ENCODE peak calls at places on chromosomes 6 and 20, in nine cellular contexts. J, W, K, F, A, N, L, O and S are unnamed samples.

GRCh38 chr20:47318596-47319516 is 37.6 kb downstream of the ZMYND8 start:
- DNase-seq in A (no peak), F (peak), N (no peak), L (peak), K (no peak), J (no peak), W (no peak), O (peak), S (peak)

GRCh38 chr6:5083813-5084191 is 1.3 kb upstream of the PPP1R3G start:
- DNase-seq in K (no peak), J (no peak), W (no peak), F (no peak), O (no peak), N (no peak), L (no peak), A (no peak), S (no peak)

GRCh38 chr6:140480852-140481251 is 1106.4 kb upstream of the CITED2 start:
- DNase-seq in K (no peak), J (no peak), F (no peak), L (no peak), O (no peak), N (no peak), A (no peak), W (no peak), S (no peak)

GRCh38 chr20:14845199-14846160 is 508.1 kb upstream of the FLRT3 start:
- DNase-seq in O (no peak), N (no peak), J (no peak), L (no peak), A (no peak), W (no peak), K (no peak), F (no peak), S (peak)

GRCh38 chr20:3000852-3001523 is 42.4 kb upstream of the GNRH2 start:
- DNase-seq in K (peak), L (no peak), F (no peak), O (peak), J (no peak), A (no peak), N (no peak), W (no peak), S (peak)

GRCh38 chr6:13419826-13420225 is 67.6 kb downstream of the GFOD1 start:
- DNase-seq in L (no peak), A (no peak), F (no peak), W (no peak), O (no peak), N (no peak), K (no peak), J (no peak), S (no peak)

GRCh38 chr20:14597206-14597715 is 259.8 kb upstream of the FLRT3 start:
- DNase-seq in K (no peak), O (no peak), L (no peak), W (no peak), N (no peak), A (no peak), J (no peak), F (no peak), S (peak)

GRCh38 chr6:158817298-158818007 is 1.7 kb downstream of the EZR start:
- DNase-seq in W (peak), N (peak), F (no peak), K (no peak), A (peak), L (no peak), O (peak), J (peak), S (peak)

GRCh38 chr6:136365781-136366354 is 76.2 kb upstream of the BCLAF1 start:
- DNase-seq in J (no peak), W (peak), F (no peak), A (no peak), K (no peak), L (peak), O (no peak), N (no peak), S (no peak)

GRCh38 chr6:19332806-19333460 is 504.2 kb upstream of the ID4 start:
- DNase-seq in F (no peak), W (no peak), J (no peak), O (no peak), K (no peak), A (no peak), N (no peak), L (no peak), S (peak)

GRCh38 chr6:99096186-99096585 is 148.4 kb upstream of the FBXL4 start:
- DNase-seq in A (no peak), W (no peak), F (no peak), N (no peak), K (no peak), L (no peak), O (no peak), J (no peak), S (no peak)

GRCh38 chr6:137147195-137147594 is 26.2 kb downstream of the IL22RA2 start:
- DNase-seq in K (no peak), O (no peak), F (no peak), N (no peak), J (no peak), W (no peak), A (no peak), L (no peak), S (no peak)

GRCh38 chr6:136959471-136959891 is 37.4 kb downstream of the SLC35D3 start:
- DNase-seq in L (no peak), O (peak), W (no peak), K (no peak), N (no peak), J (no peak), F (peak), A (no peak), S (peak)